ENCODE peak calls at places on chromosomes 3 and 15, in seven cellular contexts. O is fibroblast of the aortic adventitia, M is OCI-LY7, S is bronchial epithelial cell, F is chondrocyte, Q is A549, B is heart right ventricle. R is an unnamed sample.

GRCh38 chr3:116059421-116060096 is 385.7 kb downstream of the LSAMP start:
- DNase-seq in O (peak), M (no peak), S (peak), F (no peak), Q (peak), B (no peak), R (no peak)

GRCh38 chr3:129942296-129942695 is 32.2 kb upstream of the TRH start:
- DNase-seq in O (peak), M (peak), S (peak), F (no peak), Q (peak), B (peak), R (no peak)

GRCh38 chr3:107579372-107579771 is 56.6 kb downstream of the BBX start:
- DNase-seq in O (no peak), M (no peak), S (no peak), F (no peak), Q (no peak), B (no peak), R (no peak)

GRCh38 chr3:44117239-44117638 is 124.4 kb upstream of the TOPAZ1 start:
- DNase-seq in O (no peak), M (no peak), S (no peak), F (no peak), Q (no peak), B (no peak), R (no peak)

GRCh38 chr15:91634163-91634562 is 219.3 kb upstream of the SLCO3A1 start:
- DNase-seq in O (no peak), M (no peak), S (no peak), F (no peak), Q (no peak), B (no peak), R (no peak)

GRCh38 chr3:49593046-49593445 is 38.8 kb downstream of the BSN start:
- DNase-seq in O (no peak), M (no peak), S (peak), F (no peak), Q (no peak), B (no peak), R (no peak)

GRCh38 chr3:168051579-168052183 is 44.0 kb downstream of the GOLIM4 start:
- DNase-seq in O (peak), M (no peak), S (peak), F (no peak), Q (no peak), B (no peak), R (no peak)

GRCh38 chr3:181711325-181712135 is at the start of gene SOX2:
- DNase-seq in O (peak), M (peak), S (peak), F (no peak), Q (peak), B (peak), R (peak)

GRCh38 chr15:78049691-78050440 is 27.6 kb downstream of the TBC1D2B start:
- DNase-seq in O (peak), M (peak), S (no peak), F (no peak), Q (no peak), B (no peak), R (peak)

GRCh38 chr15:67506775-67507747 is 13.9 kb upstream of the C15orf61 start:
- DNase-seq in O (peak), M (peak), S (no peak), F (no peak), Q (no peak), B (no peak), R (no peak)

GRCh38 chr15:46277994-46278885 is 643.4 kb downstream of the SQOR start:
- DNase-seq in O (no peak), M (no peak), S (no peak), F (no peak), Q (no peak), B (no peak), R (no peak)

GRCh38 chr3:102741105-102741504 is 306.3 kb downstream of the ZPLD1 start:
- DNase-seq in O (no peak), M (no peak), S (peak), F (no peak), Q (no peak), B (no peak), R (no peak)
- TF ChIP-seq CTCF in O (no peak), M (no peak), S (peak), F (no peak), Q (no peak), B (peak), R (no peak)

GRCh38 chr3:100062665-100063064 is 51.6 kb downstream of the FILIP1L start:
- DNase-seq in O (no peak), M (no peak), S (no peak), F (no peak), Q (no peak), B (no peak), R (no peak)

GRCh38 chr3:100067589-100067988 is 46.7 kb downstream of the FILIP1L start:
- DNase-seq in O (no peak), M (no peak), S (no peak), F (no peak), Q (no peak), B (no peak), R (no peak)

GRCh38 chr3:100059472-100059871 is 54.8 kb downstream of the FILIP1L start:
- DNase-seq in O (peak), M (no peak), S (no peak), F (no peak), Q (no peak), B (no peak), R (no peak)

GRCh38 chr3:100060685-100061484 is 53.4 kb downstream of the FILIP1L start:
- DNase-seq in O (no peak), M (no peak), S (no peak), F (no peak), Q (no peak), B (no peak), R (no peak)

GRCh38 chr3:100063929-100064461 is 50.3 kb downstream of the FILIP1L start:
- DNase-seq in O (no peak), M (no peak), S (no peak), F (no peak), Q (no peak), B (no peak), R (no peak)
- TF ChIP-seq CTCF in O (no peak), M (no peak), S (no peak), F (no peak), Q (no peak), B (no peak), R (no peak)

GRCh38 chr3:189365609-189366564 is 194.1 kb downstream of the TPRG1 start:
- DNase-seq in O (peak), M (no peak), S (no peak), F (no peak), Q (no peak), B (no peak), R (no peak)
- TF ChIP-seq CTCF in O (peak), M (no peak), S (no peak), F (peak), Q (no peak), B (peak), R (no peak)

DNA sequence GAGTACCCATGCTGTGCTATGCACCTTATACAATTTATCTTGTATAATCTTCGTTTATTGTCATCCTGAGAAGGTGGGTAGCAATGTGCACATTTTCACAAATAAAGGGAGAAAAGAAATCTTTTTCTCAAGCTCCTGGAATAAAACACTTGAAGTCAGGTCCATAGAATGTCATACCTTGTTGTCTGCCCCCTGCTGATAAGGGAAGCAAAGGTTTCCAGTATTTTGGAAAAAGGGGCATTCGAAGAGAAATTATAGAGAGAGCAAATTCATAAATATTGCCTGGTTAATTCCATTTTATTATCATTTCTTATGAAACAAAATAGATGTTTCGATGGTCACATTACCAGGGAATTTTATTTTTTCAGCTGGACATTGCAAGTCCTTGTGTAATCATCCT is 277.8 kb downstream of the RAP2B start:
- DNase-seq in O (no peak), M (no peak), S (peak), F (no peak), Q (no peak), B (no peak), R (no peak)
- TF ChIP-seq CTCF in O (no peak), M (peak), S (peak), F (peak), Q (no peak), B (no peak), R (no peak)

GRCh38 chr3:182793663-182794454 is 555 bp downstream of the ATP11B start:
- DNase-seq in O (peak), M (peak), S (peak), F (no peak), Q (peak), B (peak), R (peak)
- TF ChIP-seq CTCF in O (no peak), M (no peak), S (no peak), F (peak), Q (no peak), B (no peak), R (no peak)